ENCODE peak calls at places on chromosomes 3 and 15, in four cellular contexts. R is HepG2, G is K562, C is H1. K is an unnamed sample.

GRCh38 chr3:180036678-180037455 is at the start of gene PEX5L:
- DNase-seq in R (peak; percentile 2), G (no peak), C (peak; percentile 91), K (no peak)

GRCh38 chr3:36991923-36992805 is 767 bp downstream of the EPM2AIP1 start:
- DNase-seq in R (peak; percentile 46), G (peak; percentile 40), C (no peak), K (peak; percentile 48)

GRCh38 chr15:100131321-100132224 is 210.2 kb downstream of the ADAMTS17 start:
- DNase-seq in R (peak; percentile 61), G (peak; percentile 82), C (no peak), K (peak; percentile 69)

GRCh38 chr3:40313975-40314860 is 4.7 kb downstream of the EIF1B start:
- DNase-seq in R (peak; percentile 34), G (peak; percentile 51), C (no peak), K (no peak)

GRCh38 chr15:85649372-85649771 is 145.4 kb downstream of the KLHL25 start:
- DNase-seq in R (peak; percentile 74), G (no peak), C (no peak), K (peak; percentile 36)

GRCh38 chr15:74580538-74581350 is 34.9 kb upstream of the CLK3 start:
- DNase-seq in R (no peak), G (peak; percentile 78), C (no peak), K (no peak)

GRCh38 chr15:63195257-63196023 is 6.0 kb downstream of the RAB8B start:
- DNase-seq in R (no peak), G (no peak), C (no peak), K (no peak)

GRCh38 chr3:161274691-161275298 is 53.7 kb downstream of the NMD3 start:
- DNase-seq in R (peak; percentile 51), G (peak; percentile 45), C (peak; percentile 57), K (no peak)

GRCh38 chr15:78388865-78389264 is 48.7 kb downstream of the CRABP1 start:
- DNase-seq in R (no peak), G (no peak), C (no peak), K (no peak)

GRCh38 chr3:150764607-150765366 is 1.8 kb upstream of the SIAH2 start:
- DNase-seq in R (no peak), G (no peak), C (no peak), K (no peak)

GRCh38 chr15:66921319-66921718 is 144.1 kb upstream of the SMAD3 start:
- DNase-seq in R (no peak), G (no peak), C (no peak), K (no peak)

GRCh38 chr3:45479627-45480026 is 91.3 kb downstream of the LARS2 start:
- DNase-seq in R (peak; percentile 14), G (no peak), C (no peak), K (no peak)

GRCh38 chr15:101031203-101031602 is 112.0 kb downstream of the LRRK1 start:
- DNase-seq in R (no peak), G (no peak), C (peak; percentile 32), K (no peak)

GRCh38 chr3:195030791-195031321 is 240.1 kb downstream of the XXYLT1 start:
- DNase-seq in R (peak; percentile 74), G (no peak), C (no peak), K (peak; percentile 14)

GRCh38 chr3:143329567-143330164 is 210.1 kb downstream of the CHST2 start:
- DNase-seq in R (peak; percentile 3), G (no peak), C (no peak), K (no peak)

GRCh38 chr3:133992951-133993595 is 36.7 kb downstream of the SLCO2A1 start:
- DNase-seq in R (no peak), G (no peak), C (no peak), K (no peak)

GRCh38 chr3:155744091-155744625 is 713 bp downstream of the PLCH1 start:
- DNase-seq in R (peak; percentile 48), G (peak; percentile 80), C (peak; percentile 96), K (peak; percentile 86)

GRCh38 chr3:103711670-103712069 is 1276.9 kb downstream of the ZPLD1 start:
- DNase-seq in R (no peak), G (no peak), C (no peak), K (no peak)

GRCh38 chr15:65916041-65916663 is 46.9 kb downstream of the RAB11A start:
- DNase-seq in R (no peak), G (no peak), C (no peak), K (no peak)

GRCh38 chr3:149376728-149377407 is 581 bp downstream of the TM4SF1 start:
- DNase-seq in R (no peak), G (no peak), C (no peak), K (no peak)

GRCh38 chr3:42033741-42034140 is 57.4 kb upstream of the TRAK1 start:
- DNase-seq in R (no peak), G (no peak), C (no peak), K (no peak)

GRCh38 chr15:65305144-65305758 is 774 bp downstream of the RNU5B-1 start:
- DNase-seq in R (no peak), G (peak; percentile 45), C (no peak), K (peak; percentile 74)

GRCh38 chr15:63073497-63074172 is 31.1 kb downstream of the TPM1 start:
- DNase-seq in R (no peak), G (peak; percentile 36), C (no peak), K (peak; percentile 53)

GRCh38 chr15:82919231-82919886 is 33.2 kb downstream of the HOMER2 start:
- DNase-seq in R (peak; percentile 96), G (no peak), C (no peak), K (no peak)

GRCh38 chr3:123586131-123586530 is 1.3 kb upstream of the HACD2 start:
- DNase-seq in R (peak; percentile 72), G (peak; percentile 18), C (peak; percentile 62), K (peak; percentile 80)

GRCh38 chr15:75989875-75990274 is 22.3 kb downstream of the NRG4 start:
- DNase-seq in R (no peak), G (no peak), C (no peak), K (no peak)

GRCh38 chr3:125212096-125212508 is 446 bp downstream of the SLC12A8 start:
- DNase-seq in R (no peak), G (no peak), C (peak; percentile 79), K (no peak)

GRCh38 chr3:78641703-78642102 is 1126.1 kb downstream of the ROBO1 start:
- DNase-seq in R (no peak), G (no peak), C (no peak), K (no peak)

GRCh38 chr3:164940737-164941136 is 137.6 kb downstream of the SI start:
- DNase-seq in R (no peak), G (no peak), C (no peak), K (no peak)

GRCh38 chr3:171354706-171355582 is 105.3 kb downstream of the TNIK start:
- DNase-seq in R (no peak), G (no peak), C (no peak), K (no peak)

GRCh38 chr3:43001094-43001553 is 22.0 kb downstream of the GASK1A start:
- DNase-seq in R (peak; percentile 77), G (no peak), C (no peak), K (no peak)

GRCh38 chr15:25188551-25189101 is 233.8 kb downstream of the SNRPN start:
- DNase-seq in R (no peak), G (no peak), C (no peak), K (no peak)

GRCh38 chr3:157494581-157495281 is 8.5 kb downstream of the VEPH1 start:
- DNase-seq in R (no peak), G (no peak), C (no peak), K (no peak)

GRCh38 chr3:16124636-16125035 is 49.8 kb upstream of the GALNT15 start:
- DNase-seq in R (no peak), G (no peak), C (no peak), K (no peak)

GRCh38 chr15:42270551-42270950 is 2.5 kb upstream of the GANC start:
- DNase-seq in R (no peak), G (no peak), C (no peak), K (no peak)

GRCh38 chr3:108818404-108818803 is 4.2 kb upstream of the TRAT1 start:
- DNase-seq in R (peak; percentile 3), G (peak; percentile 16), C (no peak), K (no peak)

GRCh38 chr3:161291191-161291901 is 70.2 kb downstream of the NMD3 start:
- DNase-seq in R (no peak), G (no peak), C (no peak), K (no peak)

GRCh38 chr15:80419546-80419945 is 15.4 kb downstream of the ARNT2 start:
- DNase-seq in R (no peak), G (no peak), C (no peak), K (no peak)

GRCh38 chr3:16186565-16186964 is 12.1 kb downstream of the GALNT15 start:
- DNase-seq in R (no peak), G (no peak), C (no peak), K (no peak)

GRCh38 chr15:98845138-98845884 is 162.3 kb downstream of the PGPEP1L start:
- DNase-seq in R (no peak), G (no peak), C (no peak), K (peak; percentile 42)

GRCh38 chr15:98842973-98843285 is 164.7 kb downstream of the PGPEP1L start:
- DNase-seq in R (peak; percentile 58), G (no peak), C (no peak), K (peak; percentile 63)

GRCh38 chr15:98843844-98844243 is 163.7 kb downstream of the PGPEP1L start:
- DNase-seq in R (peak; percentile 83), G (no peak), C (no peak), K (peak; percentile 69)

GRCh38 chr15:98842192-98842972 is 165.2 kb downstream of the PGPEP1L start:
- DNase-seq in R (peak; percentile 18), G (no peak), C (no peak), K (no peak)

GRCh38 chr15:98844261-98844660 is 163.3 kb downstream of the PGPEP1L start:
- DNase-seq in R (no peak), G (no peak), C (no peak), K (peak; percentile 34)
- TF ChIP-seq MAX in R (no peak), G (no peak), C (no peak), K (no peak)

DNA sequence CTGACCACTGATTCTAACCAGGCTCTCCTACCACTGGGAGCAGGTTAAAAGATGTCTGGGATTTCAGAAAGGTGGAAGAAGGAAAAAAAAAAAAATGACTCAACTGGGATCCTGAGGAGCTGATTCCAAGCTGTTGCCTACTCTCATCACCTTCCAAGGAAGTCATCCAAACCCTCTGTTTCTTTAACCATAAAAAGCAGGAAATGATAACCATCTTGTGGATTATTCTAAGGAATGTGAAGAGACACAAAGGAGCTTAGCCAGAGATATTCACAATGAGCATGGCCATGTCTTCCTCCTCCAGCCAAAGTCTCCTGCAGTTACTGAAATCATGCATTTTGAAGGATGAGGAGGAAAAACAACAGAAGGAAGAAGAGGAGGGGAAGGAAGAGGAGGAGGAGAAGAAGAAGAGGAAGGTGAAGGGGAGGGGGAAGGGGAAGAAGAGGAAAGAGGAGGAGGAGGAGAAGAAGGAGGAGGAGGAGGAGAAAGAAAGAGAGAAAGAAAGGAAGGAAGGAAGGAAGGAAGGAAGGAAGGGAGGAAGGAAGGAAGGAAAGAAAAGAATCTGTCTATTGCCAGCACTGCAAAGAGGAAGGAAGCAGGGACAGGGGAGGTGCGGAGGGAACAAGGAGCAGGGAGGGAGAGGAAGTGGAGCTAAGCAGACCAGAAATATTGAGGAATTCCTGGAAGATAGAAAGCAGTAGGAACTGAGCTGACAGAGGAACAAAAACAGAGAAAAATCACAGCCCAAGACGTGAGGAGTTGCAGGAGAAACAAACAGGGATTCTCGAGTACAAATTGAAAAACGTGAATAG is 229.2 kb downstream of the UACA start:
- DNase-seq in R (no peak), G (no peak), C (peak; percentile 7), K (no peak)
- H3K4me1 ChIP-seq in R (peaks cover 25% of the 10 kb centered on the region), G (no peaks in the 10 kb centered on the region), C (no peaks in the 10 kb centered on the region), K (peaks cover 8% of the 10 kb centered on the region)

GRCh38 chr3:12430086-12430485 is 54.2 kb upstream of the TSEN2 start:
- DNase-seq in R (no peak), G (no peak), C (no peak), K (no peak)
- TF ChIP-seq MAFK in R (no peak), G (no peak), C (no peak), K (no peak)

GRCh38 chr15:45116006-45116481 is 1.9 kb downstream of the DUOXA2 start:
- DNase-seq in R (no peak), G (no peak), C (no peak), K (no peak)
- TF ChIP-seq MAX in R (no peak), G (no peak), C (no peak), K (no peak)

K was measured in A549.